ENCODE peak calls at places on chromosomes 7 and 10, in seven cellular contexts. U is HCT116, W is SK-N-SH, H is GM12878, Q is K562, B is H1, N is HepG2. E is an unnamed sample.

GRCh38 chr10:132001238-132001977 is 19.7 kb upstream of the BNIP3 start:
- DNase-seq in U (no peak), W (no peak), H (no peak), Q (peak; percentile 24), B (no peak), N (peak; percentile 29), E (no peak)

GRCh38 chr7:44097064-44097932 is 6.8 kb upstream of the AEBP1 start:
- DNase-seq in U (no peak), W (no peak), H (peak; percentile 15), Q (no peak), B (no peak), N (no peak), E (no peak)

GRCh38 chr10:133141144-133141962 is 18.7 kb upstream of the KNDC1 start:
- DNase-seq in U (no peak), W (no peak), H (no peak), Q (no peak), B (no peak), N (no peak), E (no peak)

GRCh38 chr7:99455874-99456273 is 10.1 kb downstream of the ATP5MF start:
- DNase-seq in U (no peak), W (peak; percentile 24), H (no peak), Q (no peak), B (no peak), N (no peak), E (no peak)

GRCh38 chr7:106486331-106486730 is 174.6 kb downstream of the CCDC71L start:
- DNase-seq in U (no peak), W (no peak), H (no peak), Q (no peak), B (no peak), N (no peak), E (no peak)

GRCh38 chr7:103821105-103821504 is 168.4 kb downstream of the RELN start:
- DNase-seq in U (no peak), W (no peak), H (no peak), Q (no peak), B (no peak), N (no peak), E (no peak)

GRCh38 chr7:103729026-103729425 is 260.4 kb downstream of the RELN start:
- DNase-seq in U (no peak), W (no peak), H (no peak), Q (no peak), B (no peak), N (no peak), E (no peak)

GRCh38 chr10:19683326-19683725 is 132.9 kb upstream of the PLXDC2 start:
- DNase-seq in U (no peak), W (no peak), H (no peak), Q (no peak), B (no peak), N (no peak), E (no peak)

GRCh38 chr10:60283397-60283796 is 106.3 kb downstream of the ANK3 start:
- DNase-seq in U (no peak), W (no peak), H (no peak), Q (no peak), B (no peak), N (no peak), E (no peak)

GRCh38 chr10:95441547-95441923 is 119.6 kb downstream of the SORBS1 start:
- DNase-seq in U (no peak), W (no peak), H (no peak), Q (no peak), B (no peak), N (no peak), E (no peak)

GRCh38 chr10:102230861-102231356 is 4.8 kb downstream of the ELOVL3 start:
- DNase-seq in U (peak; percentile 31), W (peak; percentile 74), H (no peak), Q (peak; percentile 44), B (no peak), N (no peak), E (peak; percentile 43)

GRCh38 chr7:77316219-77316978 is 99.8 kb downstream of the GSAP start:
- DNase-seq in U (no peak), W (no peak), H (no peak), Q (no peak), B (no peak), N (no peak), E (no peak)

GRCh38 chr10:323651-324293 is 188.5 kb downstream of the ZMYND11 start:
- DNase-seq in U (peak; percentile 72), W (no peak), H (peak; percentile 65), Q (no peak), B (no peak), N (peak; percentile 45), E (no peak)

GRCh38 chr10:78749898-78750297 is 318.9 kb upstream of the ZMIZ1 start:
- DNase-seq in U (no peak), W (no peak), H (no peak), Q (no peak), B (no peak), N (no peak), E (no peak)
- TF ChIP-seq JUND in U (no peak), W (no peak), H (no peak), Q (no peak), B (no peak), N (no peak), E (no peak)

GRCh38 chr7:20089431-20089830 is 127.8 kb downstream of the MACC1 start:
- DNase-seq in U (no peak), W (no peak), H (no peak), Q (no peak), B (no peak), N (no peak), E (no peak)

GRCh38 chr7:20085086-20085485 is 132.1 kb downstream of the MACC1 start:
- DNase-seq in U (no peak), W (no peak), H (no peak), Q (no peak), B (no peak), N (no peak), E (no peak)

DNA sequence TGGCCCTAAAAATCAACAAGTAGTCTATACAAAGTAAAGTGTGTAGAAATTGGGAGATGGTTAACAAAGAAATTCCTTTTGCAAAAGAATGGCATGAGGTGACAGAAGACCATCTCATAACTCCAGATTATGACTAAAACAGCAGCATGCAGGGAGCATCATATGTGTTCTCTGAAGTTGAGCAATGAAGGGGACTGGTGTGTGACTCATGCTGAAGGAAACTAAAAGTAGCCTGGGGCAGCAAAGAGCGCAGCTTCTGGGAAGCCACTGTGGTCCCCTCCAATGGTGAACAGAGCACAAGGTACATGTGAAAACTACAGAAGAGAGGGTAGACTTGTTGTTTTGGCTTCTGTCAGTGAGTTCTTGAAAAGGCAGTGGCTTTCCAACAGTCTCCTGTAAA is 133.4 kb downstream of the MACC1 start:
- DNase-seq in U (no peak), W (no peak), H (no peak), Q (no peak), B (no peak), N (no peak), E (no peak)
- TF ChIP-seq JUND in U (peak; percentile 33), W (no peak), H (no peak), Q (no peak), B (no peak), N (no peak), E (no peak)

GRCh38 chr10:20986049-20986448 is 88.9 kb upstream of the NEBL start:
- DNase-seq in U (no peak), W (no peak), H (no peak), Q (no peak), B (no peak), N (peak; percentile 28), E (no peak)
- TF ChIP-seq JUND in U (no peak), W (no peak), H (no peak), Q (no peak), B (no peak), N (no peak), E (no peak)

DNA sequence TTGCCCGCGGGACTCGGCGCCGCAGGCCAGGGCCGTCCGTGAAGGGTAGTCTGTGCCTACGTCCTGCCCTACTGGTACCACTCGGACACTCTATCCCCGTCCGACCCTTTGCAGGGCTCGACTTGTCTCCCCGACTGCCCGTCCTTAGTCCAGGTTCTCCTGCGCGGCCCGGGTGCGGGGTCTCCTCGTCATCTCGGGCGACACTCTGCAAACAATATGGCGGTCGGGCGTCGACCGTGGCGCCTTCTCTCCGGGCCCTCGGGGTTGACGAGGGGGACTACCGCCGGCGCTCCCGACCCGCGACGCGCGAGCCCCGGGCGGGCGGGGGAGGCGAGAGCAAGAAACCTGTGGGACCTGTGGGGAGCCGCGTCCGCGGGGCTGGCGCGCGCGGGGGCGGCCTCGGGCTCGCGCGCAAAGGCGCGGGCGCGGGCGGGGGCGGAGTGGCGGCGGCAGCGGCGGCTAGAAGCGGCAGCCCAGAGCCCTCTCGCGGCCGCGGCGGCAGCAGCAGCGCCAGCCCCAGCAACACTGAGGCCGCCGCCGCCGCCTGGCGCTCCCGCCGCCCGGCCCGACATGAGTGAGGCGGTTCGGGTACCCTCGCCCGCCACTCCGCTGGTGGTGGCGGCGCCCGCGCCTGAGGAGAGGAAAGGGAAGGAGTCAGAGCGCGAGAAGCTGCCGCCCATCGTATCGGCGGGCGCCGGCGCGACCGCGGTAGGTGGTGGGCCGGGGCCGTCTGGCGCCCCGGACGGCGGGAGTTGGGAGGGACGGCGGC is at the start of gene HECTD2:
- DNase-seq in U (peak; percentile 19), W (peak; percentile 90), H (no peak), Q (peak; percentile 82), B (no peak), N (peak; percentile 49), E (peak; percentile 90)
- TF ChIP-seq JUND in U (no peak), W (no peak), H (no peak), Q (no peak), B (no peak), N (peak; percentile 47), E (no peak)

GRCh38 chr10:68346774-68347173 is 14.0 kb upstream of the PBLD start:
- DNase-seq in U (no peak), W (no peak), H (no peak), Q (no peak), B (no peak), N (no peak), E (no peak)

GRCh38 chr10:68348265-68348741 is 15.6 kb upstream of the PBLD start:
- DNase-seq in U (peak; percentile 28), W (peak; percentile 45), H (no peak), Q (peak; percentile 56), B (no peak), N (peak; percentile 48), E (no peak)

GRCh38 chr10:68345621-68346020 is 12.9 kb upstream of the PBLD start:
- DNase-seq in U (no peak), W (no peak), H (no peak), Q (no peak), B (no peak), N (no peak), E (no peak)

GRCh38 chr10:68340358-68341080 is 7.8 kb upstream of the PBLD start:
- DNase-seq in U (no peak), W (no peak), H (no peak), Q (no peak), B (no peak), N (no peak), E (no peak)

DNA sequence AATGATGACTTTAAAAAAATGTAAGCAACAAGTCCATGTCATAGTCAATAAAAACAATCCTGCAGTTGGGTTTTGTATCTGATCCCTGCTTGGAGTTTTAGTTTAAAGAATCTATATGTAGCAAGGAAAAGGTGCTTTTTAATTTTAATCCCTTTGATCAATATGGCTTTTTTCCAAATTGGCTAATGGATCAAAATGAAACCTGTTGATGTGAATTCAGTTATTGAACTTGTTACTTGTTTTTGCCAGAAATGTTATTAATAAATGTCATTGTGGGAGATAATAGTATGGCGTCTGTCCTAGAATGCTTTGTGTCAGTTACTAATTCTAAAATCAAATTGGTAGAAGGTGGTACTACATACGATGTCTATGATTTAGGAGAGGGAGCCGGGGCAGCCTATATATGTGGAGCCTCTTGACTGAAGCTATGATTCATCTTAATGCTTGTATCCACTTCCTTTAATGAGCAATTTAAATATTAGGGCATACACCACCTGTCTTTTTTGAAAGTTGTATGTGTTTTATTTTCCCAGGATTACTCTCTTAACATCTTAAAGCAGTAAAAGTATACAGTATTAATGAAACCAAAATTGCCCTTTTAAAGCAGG is 10.3 kb upstream of the PBLD start:
- DNase-seq in U (no peak), W (no peak), H (no peak), Q (no peak), B (no peak), N (no peak), E (no peak)
- TF ChIP-seq JUND in U (no peak), W (no peak), H (no peak), Q (no peak), B (no peak), N (no peak), E (no peak)

E was measured in T47D.